ENCODE peak calls at places on chromosome 22, in five cellular contexts. U is NCI-H1092, Q is neural crest cell, H is GM18507, T is ELR. S is an unnamed sample.

GRCh38 chr22:17120281-17120680 is 879 bp downstream of the TMEM121B start:
- DNase-seq in U (no peak), Q (peak), H (no peak), T (peak), S (peak)

GRCh38 chr22:20741634-20742581 is 32.0 kb upstream of the SERPIND1 start:
- DNase-seq in U (no peak), Q (no peak), H (peak), T (peak), S (peak)

GRCh38 chr22:20549232-20549841 is 41.9 kb downstream of the MED15 start:
- DNase-seq in U (no peak), Q (no peak), H (no peak), T (no peak), S (no peak)

GRCh38 chr22:49903322-49904039 is 14.8 kb downstream of the ALG12 start:
- DNase-seq in U (peak), Q (no peak), H (no peak), T (no peak), S (no peak)

GRCh38 chr22:22691716-22692701 is 47.6 kb downstream of the GGTLC2 start:
- DNase-seq in U (no peak), Q (no peak), H (no peak), T (no peak), S (no peak)

GRCh38 chr22:24937114-24937513 is 9.4 kb downstream of the LHFPL7 start:
- DNase-seq in U (no peak), Q (peak), H (no peak), T (peak), S (no peak)

GRCh38 chr22:23903328-23903971 is 9.3 kb downstream of the MIF start:
- DNase-seq in U (no peak), Q (no peak), H (no peak), T (no peak), S (no peak)

GRCh38 chr22:35971418-35972119 is 57.1 kb downstream of the RBFOX2 start:
- DNase-seq in U (peak), Q (no peak), H (no peak), T (peak), S (no peak)